ENCODE peak calls at places on chromosomes 16 and 17, in ten cellular contexts. E, S, I, F, R, L, B, O, K and G are unnamed samples.
A peak's percentile ranks its signal among the peaks of the same experiment; 100 is the strongest.

GRCh38 chr17:35117984-35118383 is 1.7 kb downstream of the RAD51D start:
- DNase-seq in R (no peak), L (no peak), O (peak; percentile 18), E (no peak), F (no peak), B (peak; percentile 36), I (no peak), S (peak; percentile 65), K (peak; percentile 65), G (no peak)

GRCh38 chr17:71423871-71424546 is 696.8 kb upstream of the SOX9 start:
- DNase-seq in K (peak; percentile 22), L (no peak), R (no peak), I (peak; percentile 98), F (no peak), S (no peak), B (peak; percentile 12), E (no peak), O (no peak), G (peak; percentile 2)

GRCh38 chr17:67467500-67468481 is 90.7 kb downstream of the PITPNC1 start:
- DNase-seq in B (no peak), I (no peak), F (no peak), E (no peak), S (no peak), L (no peak), K (no peak), O (no peak), R (no peak), G (no peak)

GRCh38 chr17:1557355-1558095 is 5.1 kb downstream of the PITPNA start:
- DNase-seq in I (no peak), L (no peak), K (no peak), E (no peak), O (no peak), R (no peak), B (peak; percentile 30), F (no peak), S (no peak), G (no peak)

GRCh38 chr16:88634141-88634993 is 4.0 kb upstream of the IL17C start:
- DNase-seq in K (no peak), R (peak; percentile 60), F (no peak), O (peak; percentile 72), I (no peak), E (no peak), B (peak; percentile 63), S (peak; percentile 73), L (peak; percentile 34), G (no peak)

GRCh38 chr17:10812674-10813073 is 8.8 kb upstream of the TMEM238L start:
- DNase-seq in B (no peak), E (peak; percentile 62), S (no peak), F (no peak), O (no peak), K (no peak), R (peak; percentile 69), L (no peak), I (no peak), G (no peak)

GRCh38 chr17:17809527-17810373 is 27.0 kb downstream of the SREBF1 start:
- DNase-seq in L (peak; percentile 72), S (no peak), F (no peak), O (no peak), B (peak; percentile 82), I (no peak), K (peak; percentile 64), R (no peak), E (no peak), G (no peak)

GRCh38 chr16:23753908-23754593 is 775 bp upstream of the CHP2 start:
- DNase-seq in B (no peak), I (no peak), S (no peak), L (no peak), F (no peak), K (no peak), O (no peak), E (no peak), R (no peak), G (no peak)

GRCh38 chr17:70119961-70120360 is 44.9 kb downstream of the KCNJ16 start:
- DNase-seq in K (no peak), R (no peak), E (no peak), B (peak; percentile 3), L (no peak), S (no peak), O (no peak), F (no peak), I (no peak), G (no peak)

GRCh38 chr16:50688867-50689266 is 4.5 kb upstream of the NOD2 start:
- DNase-seq in I (no peak), F (no peak), K (no peak), B (no peak), E (no peak), L (no peak), S (no peak), R (no peak), O (no peak), G (no peak)

GRCh38 chr17:57913576-57914273 is 41.5 kb downstream of the CUEDC1 start:
- DNase-seq in I (no peak), S (no peak), K (no peak), O (no peak), F (no peak), E (no peak), R (peak; percentile 57), B (peak; percentile 23), L (no peak), G (no peak)

GRCh38 chr16:84178146-84178765 is 8.6 kb downstream of the TAF1C start:
- DNase-seq in K (no peak), S (no peak), L (no peak), E (no peak), O (no peak), R (no peak), B (no peak), F (no peak), I (no peak), G (no peak)

GRCh38 chr17:22707626-22708025 is 1015.3 kb downstream of the KCNJ18 start:
- DNase-seq in L (no peak), F (no peak), K (no peak), S (no peak), I (no peak), E (no peak), B (no peak), O (no peak), R (no peak), G (no peak)

GRCh38 chr17:22703786-22704441 is 1011.6 kb downstream of the KCNJ18 start:
- DNase-seq in O (no peak), E (no peak), B (no peak), K (peak; percentile 21), S (no peak), F (no peak), L (no peak), R (no peak), I (no peak), G (no peak)

GRCh38 chr17:22704674-22705073 is 1012.4 kb downstream of the KCNJ18 start:
- DNase-seq in I (no peak), F (no peak), K (peak; percentile 40), L (no peak), O (no peak), R (no peak), B (no peak), E (no peak), S (no peak), G (no peak)

GRCh38 chr17:22703204-22703603 is 1010.9 kb downstream of the KCNJ18 start:
- DNase-seq in O (no peak), B (no peak), S (no peak), R (no peak), L (no peak), I (no peak), E (no peak), K (no peak), F (no peak), G (no peak)
- H3K9me3 ChIP-seq in O (no peaks in the 10 kb centered on the region), B (no peaks in the 10 kb centered on the region), S (peaks cover 4% of the 10 kb centered on the region), R (no peaks in the 10 kb centered on the region), L (no peaks in the 10 kb centered on the region), I (no peaks in the 10 kb centered on the region), E (no peaks in the 10 kb centered on the region), K (no peaks in the 10 kb centered on the region), F (peaks cover 33% of the 10 kb centered on the region), G (peaks cover 11% of the 10 kb centered on the region)

DNA sequence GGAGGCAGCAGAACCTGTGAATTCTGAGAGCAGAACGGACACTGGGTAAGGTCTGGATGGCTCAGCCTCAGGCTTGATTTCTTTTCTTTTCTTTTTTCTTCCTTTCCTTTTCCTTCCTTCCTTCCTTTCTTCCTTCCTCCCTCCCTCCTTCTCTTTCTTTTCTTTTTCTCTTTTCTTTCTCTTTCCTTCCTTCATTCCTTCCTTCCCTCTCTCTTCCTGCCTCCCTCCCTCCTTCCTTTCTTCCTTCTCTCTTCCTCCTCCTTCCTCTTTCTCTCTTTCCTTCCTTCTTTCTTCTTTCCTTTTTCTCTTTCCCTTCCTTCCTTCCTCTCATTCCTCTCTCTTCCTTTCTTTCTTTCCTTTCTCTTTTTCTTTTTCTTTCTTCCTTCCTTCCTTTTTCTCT is 38.0 kb downstream of the OR3A1 start:
- DNase-seq in L (no peak), K (no peak), E (no peak), S (no peak), I (no peak), O (no peak), F (no peak), R (no peak), B (no peak), G (no peak)
- H3K9me3 ChIP-seq in L (no peaks in the 10 kb centered on the region), K (no peaks in the 10 kb centered on the region), E (no peaks in the 10 kb centered on the region), S (no peaks in the 10 kb centered on the region), I (no peaks in the 10 kb centered on the region), O (no peaks in the 10 kb centered on the region), F (no peaks in the 10 kb centered on the region), R (no peaks in the 10 kb centered on the region), B (no peaks in the 10 kb centered on the region), G (no peaks in the 10 kb centered on the region)

GRCh38 chr16:35752773-35753558 is 2293.6 kb downstream of the TP53TG3F start:
- DNase-seq in O (no peak), R (no peak), B (no peak), L (no peak), K (no peak), I (no peak), F (no peak), S (no peak), E (peak; percentile 10), G (no peak)

GRCh38 chr16:35753559-35754390 is 2294.4 kb downstream of the TP53TG3F start:
- DNase-seq in B (no peak), O (no peak), E (peak; percentile 9), K (no peak), F (no peak), R (no peak), S (no peak), L (no peak), I (no peak), G (no peak)

GRCh38 chr16:35751191-35751941 is 2292.0 kb downstream of the TP53TG3F start:
- DNase-seq in E (no peak), L (no peak), I (no peak), S (no peak), K (no peak), B (no peak), O (no peak), F (no peak), R (no peak), G (no peak)

GRCh38 chr16:35750701-35751104 is 2291.3 kb downstream of the TP53TG3F start:
- DNase-seq in L (no peak), I (no peak), F (no peak), K (no peak), E (no peak), O (no peak), B (no peak), R (no peak), S (no peak), G (no peak)

GRCh38 chr16:35752012-35752772 is 2292.8 kb downstream of the TP53TG3F start:
- DNase-seq in K (no peak), O (no peak), R (no peak), I (no peak), E (peak; percentile 7), F (no peak), S (no peak), L (no peak), B (no peak), G (no peak)
- H3K9me3 ChIP-seq in K (no peaks in the 10 kb centered on the region), O (no peaks in the 10 kb centered on the region), R (no peaks in the 10 kb centered on the region), I (no peaks in the 10 kb centered on the region), E (no peaks in the 10 kb centered on the region), F (peaks cover 74% of the 10 kb centered on the region), S (peaks cover 2% of the 10 kb centered on the region), L (no peaks in the 10 kb centered on the region), B (no peaks in the 10 kb centered on the region), G (peaks cover 19% of the 10 kb centered on the region)

GRCh38 chr16:35308674-35309073 is 1849.3 kb downstream of the TP53TG3F start:
- DNase-seq in L (no peak), I (no peak), E (no peak), F (no peak), O (no peak), S (no peak), R (no peak), K (no peak), B (no peak), G (no peak)
- H3K9me3 ChIP-seq in L (no peaks in the 10 kb centered on the region), I (no peaks in the 10 kb centered on the region), E (no peaks in the 10 kb centered on the region), F (peaks cover 43% of the 10 kb centered on the region), O (peaks cover 4% of the 10 kb centered on the region), S (peaks cover 9% of the 10 kb centered on the region), R (no peaks in the 10 kb centered on the region), K (no peaks in the 10 kb centered on the region), B (no peaks in the 10 kb centered on the region), G (peaks cover 30% of the 10 kb centered on the region)